ENCODE peak calls at places on chromosomes 12 and 14, in ten cellular contexts. Q is BE2C; V is left lung; F is mesendoderm; D is lower lobe of right lung; O is right atrium auricular region; K is A549; U is CD8-positive, alpha-beta memory T cell; T is neural progenitor cell; C is OCI-LY7. H is an unnamed sample. For H3K4me1, the result is how much of the 10 kb centered on the place peaks cover.

GRCh38 chr12:80195737-80196136 is 96.4 kb downstream of the OTOGL start:
- DNase-seq in Q (no peak), V (no peak), F (no peak), D (no peak), O (no peak), K (no peak), U (no peak), T (no peak), C (no peak), H (no peak)

GRCh38 chr12:66409195-66409871 is 107.0 kb downstream of the HELB start:
- DNase-seq in Q (peak), V (no peak), F (peak), D (no peak), O (no peak), K (peak), U (peak), T (peak), C (peak), H (peak)

GRCh38 chr12:4447151-4447550 is 1.5 kb upstream of the FGF6 start:
- DNase-seq in Q (no peak), V (no peak), F (no peak), D (no peak), O (no peak), K (no peak), U (no peak), T (no peak), C (no peak), H (no peak)

GRCh38 chr14:92480856-92481255 is 32.7 kb upstream of the RIN3 start:
- DNase-seq in Q (no peak), V (no peak), F (no peak), D (no peak), O (no peak), K (no peak), U (no peak), T (no peak), C (no peak), H (peak)

GRCh38 chr14:51869426-51870113 is 9.2 kb downstream of the GNG2 start:
- DNase-seq in Q (no peak), V (no peak), F (no peak), D (no peak), O (no peak), K (no peak), U (peak), T (no peak), C (no peak), H (no peak)

GRCh38 chr14:25111061-25111601 is 61.2 kb upstream of the STXBP6 start:
- DNase-seq in Q (no peak), V (no peak), F (peak), D (no peak), O (peak), K (peak), U (no peak), T (no peak), C (no peak), H (no peak)

GRCh38 chr14:52824479-52824878 is 33.1 kb upstream of the GNPNAT1 start:
- DNase-seq in Q (no peak), V (no peak), F (no peak), D (no peak), O (no peak), K (no peak), U (no peak), T (no peak), C (no peak), H (no peak)

GRCh38 chr12:19166956-19167355 is 37.4 kb downstream of the PLEKHA5 start:
- DNase-seq in Q (no peak), V (no peak), F (peak), D (no peak), O (no peak), K (no peak), U (no peak), T (no peak), C (no peak), H (no peak)

GRCh38 chr14:23114669-23115491 is 4.2 kb downstream of the CEBPE start:
- DNase-seq in Q (no peak), V (no peak), F (no peak), D (peak), O (peak), K (peak), U (no peak), T (no peak), C (no peak), H (peak)

GRCh38 chr12:22709292-22709691 is 84.3 kb downstream of the ETNK1 start:
- DNase-seq in Q (no peak), V (no peak), F (peak), D (no peak), O (no peak), K (peak), U (no peak), T (peak), C (peak), H (no peak)
- H3K4me3 ChIP-seq in Q (no peak), V (no peak), F (no peak), D (no peak), O (no peak), K (no peak), U (no peak), T (no peak), C (no peak), H (no peak)

GRCh38 chr12:55067701-55068100 is 47.9 kb downstream of the NEUROD4 start:
- DNase-seq in Q (no peak), V (no peak), F (no peak), D (no peak), O (no peak), K (no peak), U (no peak), T (peak), C (no peak), H (no peak)
- H3K4me1 ChIP-seq in Q (under half), V (under half), F (under half), D (under half), O (under half), K (under half), U (under half), T (under half), C (under half), H (under half)

GRCh38 chr12:39616666-39617065 is 2.9 kb downstream of the ABCD2 start:
- DNase-seq in Q (no peak), V (no peak), F (no peak), D (no peak), O (no peak), K (no peak), U (no peak), T (no peak), C (no peak), H (no peak)

GRCh38 chr12:39617887-39618286 is 1.7 kb downstream of the ABCD2 start:
- DNase-seq in Q (no peak), V (no peak), F (no peak), D (no peak), O (no peak), K (no peak), U (no peak), T (no peak), C (peak), H (no peak)

GRCh38 chr12:39613525-39613924 is 6.1 kb downstream of the ABCD2 start:
- DNase-seq in Q (no peak), V (no peak), F (no peak), D (no peak), O (no peak), K (no peak), U (no peak), T (no peak), C (no peak), H (no peak)

GRCh38 chr12:39618701-39619100 is 902 bp downstream of the ABCD2 start:
- DNase-seq in Q (no peak), V (no peak), F (no peak), D (no peak), O (no peak), K (no peak), U (no peak), T (no peak), C (peak), H (no peak)

GRCh38 chr12:39616251-39616650 is 3.4 kb downstream of the ABCD2 start:
- DNase-seq in Q (no peak), V (no peak), F (no peak), D (no peak), O (no peak), K (no peak), U (no peak), T (no peak), C (no peak), H (no peak)
- H3K4me3 ChIP-seq in Q (peak), V (no peak), F (no peak), D (no peak), O (peak), K (no peak), U (peak), T (no peak), C (peak), H (no peak)

GRCh38 chr14:73741876-73742519 is 27.8 kb upstream of the PNMA1 start:
- DNase-seq in Q (no peak), V (no peak), F (no peak), D (no peak), O (no peak), K (no peak), U (peak), T (no peak), C (peak), H (no peak)
- H3K4me1 ChIP-seq in Q (half or more), V (half or more), F (under half), D (half or more), O (half or more), K (half or more), U (half or more), T (under half), C (half or more), H (under half)

GRCh38 chr12:7130791-7131501 is 775 bp downstream of the CLSTN3 start:
- DNase-seq in Q (peak), V (peak), F (peak), D (peak), O (no peak), K (no peak), U (peak), T (peak), C (peak), H (no peak)
- H3K4me3 ChIP-seq in Q (peak), V (peak), F (peak), D (peak), O (peak), K (no peak), U (peak), T (peak), C (peak), H (no peak)

GRCh38 chr14:69712637-69713088 is 54.3 kb upstream of the SRSF5 start:
- DNase-seq in Q (peak), V (peak), F (peak), D (peak), O (no peak), K (no peak), U (no peak), T (peak), C (no peak), H (no peak)
- H3K4me1 ChIP-seq in Q (under half), V (under half), F (under half), D (half or more), O (half or more), K (under half), U (under half), T (half or more), C (under half), H (under half)